ENCODE peak calls at places on chromosomes 6 and 20, in six cellular contexts. One of them, this sample, is unnamed. For H3K27me3, the result is how much of the 10 kb centered on the place peaks cover.

GRCh38 chr6:16596890-16597331 is 164.3 kb downstream of the ATXN1 start:
- DNase-seq in stomach: no peak
- DNase-seq in transverse colon: no peak
- DNase-seq in H1: no peak
- DNase-seq in K562: no peak
- DNase-seq in endothelial cell of umbilical vein: no peak
- DNase-seq in this sample: no peak

GRCh38 chr6:82067021-82067420 is 180.5 kb downstream of the IBTK start:
- DNase-seq in stomach: no peak
- DNase-seq in transverse colon: peak
- DNase-seq in H1: no peak
- DNase-seq in K562: no peak
- DNase-seq in endothelial cell of umbilical vein: peak
- DNase-seq in this sample: no peak

GRCh38 chr6:34671801-34672656 is 24.5 kb downstream of the ILRUN start:
- DNase-seq in stomach: no peak
- DNase-seq in transverse colon: peak
- DNase-seq in H1: no peak
- DNase-seq in K562: peak
- DNase-seq in endothelial cell of umbilical vein: peak
- DNase-seq in this sample: peak

GRCh38 chr6:48957781-48958180 is 505.3 kb downstream of the MMUT start:
- DNase-seq in stomach: no peak
- DNase-seq in transverse colon: no peak
- DNase-seq in H1: no peak
- DNase-seq in K562: no peak
- DNase-seq in endothelial cell of umbilical vein: no peak
- DNase-seq in this sample: no peak

GRCh38 chr20:50305636-50306477 is 115.2 kb downstream of the CEBPB start:
- DNase-seq in stomach: no peak
- DNase-seq in transverse colon: peak
- DNase-seq in H1: no peak
- DNase-seq in K562: no peak
- DNase-seq in endothelial cell of umbilical vein: no peak
- DNase-seq in this sample: peak

GRCh38 chr6:11043961-11044711 is at the start of gene ELOVL2:
- DNase-seq in stomach: no peak
- DNase-seq in transverse colon: no peak
- DNase-seq in H1: peak
- DNase-seq in K562: peak
- DNase-seq in endothelial cell of umbilical vein: peak
- DNase-seq in this sample: no peak

GRCh38 chr6:87945181-87945580 is 102.5 kb upstream of the SPACA1 start:
- DNase-seq in stomach: no peak
- DNase-seq in transverse colon: no peak
- DNase-seq in H1: no peak
- DNase-seq in K562: no peak
- DNase-seq in endothelial cell of umbilical vein: no peak
- DNase-seq in this sample: no peak

GRCh38 chr20:9200620-9201019 is 131.7 kb downstream of the PLCB4 start:
- DNase-seq in stomach: no peak
- DNase-seq in transverse colon: no peak
- DNase-seq in H1: no peak
- DNase-seq in K562: no peak
- DNase-seq in endothelial cell of umbilical vein: no peak
- DNase-seq in this sample: no peak

DNA sequence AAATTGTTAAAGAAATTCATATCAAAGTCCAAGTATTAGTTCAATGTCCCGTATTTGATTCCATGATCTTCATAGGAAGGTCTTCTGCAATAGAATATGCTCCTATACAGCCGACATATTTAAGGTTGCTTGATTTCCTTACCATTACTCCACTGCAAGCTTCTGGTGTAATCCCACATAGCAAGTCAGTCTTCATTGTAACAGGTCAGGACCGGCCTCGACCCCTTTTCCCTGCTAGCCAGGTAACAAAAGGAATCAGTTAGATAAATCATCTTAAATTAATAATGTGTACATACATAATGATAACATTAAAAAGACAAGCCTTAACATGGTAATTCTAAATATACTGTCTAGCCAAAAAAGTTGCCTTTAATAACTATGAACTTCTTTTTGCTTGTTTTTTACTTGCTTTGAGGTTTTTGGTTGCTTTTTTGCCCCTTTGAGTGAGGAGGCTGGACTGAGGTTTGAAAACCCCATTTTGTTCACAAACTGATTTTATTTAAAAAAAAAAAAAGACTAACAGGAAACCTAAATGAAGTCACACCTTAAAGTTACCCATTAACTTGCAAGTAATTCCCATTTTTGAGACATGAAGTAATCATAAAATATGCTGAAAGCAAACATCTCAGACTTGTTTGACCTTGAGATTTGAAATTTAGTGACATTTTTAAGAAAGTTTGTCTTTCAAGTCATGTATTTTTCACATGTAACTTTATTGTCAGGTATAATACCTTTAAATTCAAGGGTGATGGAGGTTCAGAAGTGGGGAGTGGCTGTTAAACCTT is 19.2 kb upstream of the SNX14 start:
- DNase-seq in stomach: no peak
- DNase-seq in transverse colon: no peak
- DNase-seq in H1: no peak
- DNase-seq in K562: no peak
- DNase-seq in endothelial cell of umbilical vein: no peak
- DNase-seq in this sample: no peak
- TF ChIP-seq POLR2A in stomach: no peak
- TF ChIP-seq POLR2A in transverse colon: no peak
- TF ChIP-seq POLR2A in H1: no peak
- TF ChIP-seq POLR2A in K562: peak
- TF ChIP-seq POLR2A in endothelial cell of umbilical vein: no peak
- TF ChIP-seq POLR2A in this sample: no peak

GRCh38 chr6:75762063-75762462 is 13.0 kb downstream of the MYO6 start:
- DNase-seq in stomach: no peak
- DNase-seq in transverse colon: no peak
- DNase-seq in H1: no peak
- DNase-seq in K562: no peak
- DNase-seq in endothelial cell of umbilical vein: no peak
- DNase-seq in this sample: no peak

GRCh38 chr6:75759207-75759606 is 10.2 kb downstream of the MYO6 start:
- DNase-seq in stomach: no peak
- DNase-seq in transverse colon: no peak
- DNase-seq in H1: no peak
- DNase-seq in K562: no peak
- DNase-seq in endothelial cell of umbilical vein: no peak
- DNase-seq in this sample: no peak

GRCh38 chr6:75761489-75761888 is 12.4 kb downstream of the MYO6 start:
- DNase-seq in stomach: no peak
- DNase-seq in transverse colon: no peak
- DNase-seq in H1: no peak
- DNase-seq in K562: no peak
- DNase-seq in endothelial cell of umbilical vein: no peak
- DNase-seq in this sample: no peak

GRCh38 chr6:75757295-75757694 is 8.3 kb downstream of the MYO6 start:
- DNase-seq in stomach: no peak
- DNase-seq in transverse colon: no peak
- DNase-seq in H1: no peak
- DNase-seq in K562: no peak
- DNase-seq in endothelial cell of umbilical vein: no peak
- DNase-seq in this sample: no peak

DNA sequence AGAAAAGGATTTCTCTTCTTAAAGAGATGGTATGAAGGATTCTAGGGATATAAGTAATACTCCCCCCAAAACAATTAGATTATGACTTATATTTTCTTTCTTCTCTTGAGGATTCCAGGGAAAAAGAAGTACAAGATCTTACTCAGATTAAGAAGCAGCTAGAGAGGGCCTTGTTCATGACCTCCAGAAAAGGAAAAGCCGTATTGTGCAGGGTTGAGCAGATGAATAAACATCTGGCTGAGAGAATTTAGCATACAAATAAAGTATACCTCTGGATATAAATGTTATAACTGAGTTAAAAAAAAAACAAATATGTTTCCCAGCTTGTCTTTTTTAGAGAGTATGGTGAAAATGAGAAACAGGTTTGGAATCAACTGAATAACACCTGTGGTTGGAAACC is 11.3 kb downstream of the MYO6 start:
- DNase-seq in stomach: no peak
- DNase-seq in transverse colon: no peak
- DNase-seq in H1: no peak
- DNase-seq in K562: no peak
- DNase-seq in endothelial cell of umbilical vein: no peak
- DNase-seq in this sample: no peak
- TF ChIP-seq POLR2AphosphoS5 in stomach: no peak
- TF ChIP-seq POLR2AphosphoS5 in transverse colon: no peak
- TF ChIP-seq POLR2AphosphoS5 in H1: no peak
- TF ChIP-seq POLR2AphosphoS5 in K562: no peak
- TF ChIP-seq POLR2AphosphoS5 in endothelial cell of umbilical vein: no peak
- TF ChIP-seq POLR2AphosphoS5 in this sample: no peak

GRCh38 chr20:46172455-46172854 is 54.3 kb downstream of the CD40 start:
- DNase-seq in stomach: no peak
- DNase-seq in transverse colon: no peak
- DNase-seq in H1: no peak
- DNase-seq in K562: no peak
- DNase-seq in endothelial cell of umbilical vein: no peak
- DNase-seq in this sample: no peak
- H3K27me3 ChIP-seq in stomach: half or more
- H3K27me3 ChIP-seq in transverse colon: half or more
- H3K27me3 ChIP-seq in H1: under half
- H3K27me3 ChIP-seq in K562: half or more
- H3K27me3 ChIP-seq in endothelial cell of umbilical vein: under half
- H3K27me3 ChIP-seq in this sample: half or more

DNA sequence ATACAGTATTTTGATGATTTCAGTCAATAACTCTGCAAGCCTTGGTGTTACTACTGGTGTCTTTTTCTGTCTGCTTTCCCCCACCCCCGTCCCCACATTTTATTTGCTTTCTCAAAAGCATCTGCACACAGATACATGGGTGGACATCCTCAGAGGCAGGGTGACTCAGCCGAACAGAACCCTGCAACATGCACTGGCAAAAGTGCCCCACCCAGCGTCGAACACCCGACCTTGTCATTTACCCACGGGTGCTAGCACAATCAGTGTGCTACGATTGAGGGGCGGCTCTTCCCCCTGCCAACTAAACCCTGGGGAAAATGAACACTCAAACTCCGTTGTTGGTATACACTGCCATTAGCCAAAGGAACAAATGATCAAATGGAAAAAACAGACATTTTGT is 115.9 kb upstream of the NAA20 start:
- DNase-seq in stomach: no peak
- DNase-seq in transverse colon: no peak
- DNase-seq in H1: no peak
- DNase-seq in K562: no peak
- DNase-seq in endothelial cell of umbilical vein: no peak
- DNase-seq in this sample: no peak
- TF ChIP-seq POLR2A in stomach: no peak
- TF ChIP-seq POLR2A in transverse colon: no peak
- TF ChIP-seq POLR2A in H1: no peak
- TF ChIP-seq POLR2A in K562: no peak
- TF ChIP-seq POLR2A in endothelial cell of umbilical vein: no peak
- TF ChIP-seq POLR2A in this sample: no peak

DNA sequence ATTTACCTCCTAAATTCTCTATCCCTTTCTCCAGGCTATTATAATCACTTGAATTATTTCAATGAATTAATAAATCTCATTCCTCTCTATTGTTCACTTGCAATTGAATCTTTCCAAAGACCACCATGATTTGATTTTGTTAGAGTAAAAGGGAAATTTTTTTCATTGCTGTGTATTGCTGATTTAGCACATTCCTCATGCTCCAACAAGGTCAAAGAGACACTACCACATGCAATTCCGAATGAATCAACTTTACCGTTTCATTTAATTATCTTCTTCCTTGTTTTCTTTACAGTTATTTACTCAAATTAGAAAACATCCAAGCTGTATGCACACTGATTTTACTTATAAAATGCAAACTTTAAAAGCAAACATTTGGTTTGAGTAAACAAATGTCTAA is 999 bp downstream of the KIAA0408 start:
- DNase-seq in stomach: no peak
- DNase-seq in transverse colon: no peak
- DNase-seq in H1: no peak
- DNase-seq in K562: no peak
- DNase-seq in endothelial cell of umbilical vein: no peak
- DNase-seq in this sample: no peak
- TF ChIP-seq POLR2AphosphoS5 in stomach: no peak
- TF ChIP-seq POLR2AphosphoS5 in transverse colon: no peak
- TF ChIP-seq POLR2AphosphoS5 in H1: no peak
- TF ChIP-seq POLR2AphosphoS5 in K562: no peak
- TF ChIP-seq POLR2AphosphoS5 in endothelial cell of umbilical vein: no peak
- TF ChIP-seq POLR2AphosphoS5 in this sample: no peak